ENCODE peak calls at places on chromosomes 11 and 22, in four cellular contexts. V, I, G and X are unnamed samples.

GRCh38 chr11:96990934-96991333 is 601.1 kb downstream of the JRKL start:
- DNase-seq in V (no peak), I (no peak), G (no peak), X (no peak)

GRCh38 chr11:6968816-6969215 is 42.6 kb downstream of the ZNF215 start:
- DNase-seq in V (no peak), I (peak; percentile 19), G (peak; percentile 81), X (no peak)

GRCh38 chr11:115206365-115207022 is 297.7 kb downstream of the CADM1 start:
- DNase-seq in V (no peak), I (no peak), G (no peak), X (no peak)

GRCh38 chr11:17513853-17514252 is 30.4 kb downstream of the USH1C start:
- DNase-seq in V (no peak), I (no peak), G (peak; percentile 47), X (no peak)

GRCh38 chr22:44888491-44888941 is 121.3 kb downstream of the PHF21B start:
- DNase-seq in V (no peak), I (no peak), G (no peak), X (no peak)

GRCh38 chr11:118581057-118581456 is 8.8 kb downstream of the ARCN1 start:
- DNase-seq in V (no peak), I (no peak), G (no peak), X (no peak)

GRCh38 chr22:36815558-36816337 is 1.1 kb downstream of the PVALB start:
- DNase-seq in V (no peak), I (no peak), G (no peak), X (no peak)

GRCh38 chr11:131473510-131473909 is 103.1 kb downstream of the NTM start:
- DNase-seq in V (no peak), I (no peak), G (no peak), X (no peak)

GRCh38 chr11:18692941-18693760 is 5.4 kb upstream of the TMEM86A start:
- DNase-seq in V (no peak), I (no peak), G (no peak), X (no peak)

GRCh38 chr11:61340985-61341384 is 8.0 kb downstream of the TKFC start:
- DNase-seq in V (no peak), I (no peak), G (no peak), X (no peak)

GRCh38 chr11:64564947-64565889 is 25.8 kb upstream of the SLC22A12 start:
- DNase-seq in V (peak; percentile 73), I (no peak), G (no peak), X (peak; percentile 17)

GRCh38 chr11:37616291-37616690 is 1018.3 kb upstream of the RAG2 start:
- DNase-seq in V (no peak), I (no peak), G (no peak), X (no peak)

GRCh38 chr22:21641417-21641794 is 696 bp upstream of the SDF2L1 start:
- DNase-seq in V (peak; percentile 79), I (peak; percentile 44), G (peak; percentile 74), X (no peak)

GRCh38 chr22:20247010-20247505 is 21.1 kb downstream of the RTN4R start:
- DNase-seq in V (no peak), I (no peak), G (no peak), X (no peak)

GRCh38 chr22:45235101-45235777 is 5.5 kb downstream of the KIAA0930 start:
- DNase-seq in V (no peak), I (no peak), G (no peak), X (peak; percentile 90)

GRCh38 chr22:38506118-38506962 is at the start of gene DDX17:
- DNase-seq in V (peak; percentile 98), I (peak; percentile 88), G (peak; percentile 98), X (peak; percentile 99)

GRCh38 chr11:126163074-126163700 is 48.3 kb downstream of the RPUSD4 start:
- DNase-seq in V (peak; percentile 83), I (peak; percentile 39), G (peak; percentile 98), X (no peak)

GRCh38 chr11:132728026-132728425 is 804.3 kb downstream of the OPCML start:
- DNase-seq in V (no peak), I (no peak), G (no peak), X (no peak)

GRCh38 chr11:122363306-122363705 is 247.3 kb upstream of the BLID start:
- DNase-seq in V (no peak), I (no peak), G (peak; percentile 66), X (no peak)

GRCh38 chr11:19080579-19080993 is 20.1 kb upstream of the MRGPRX2 start:
- DNase-seq in V (no peak), I (peak; percentile 95), G (peak; percentile 76), X (no peak)

GRCh38 chr22:49784987-49785614 is 42.6 kb downstream of the BRD1 start:
- DNase-seq in V (no peak), I (no peak), G (no peak), X (no peak)
- H3K36me3 ChIP-seq in V (no peaks in the 10 kb centered on the region), I (peaks cover 6% of the 10 kb centered on the region), G (no peaks in the 10 kb centered on the region), X (peaks cover 53% of the 10 kb centered on the region)

GRCh38 chr11:119803139-119803538 is 74.1 kb upstream of the NECTIN1 start:
- DNase-seq in V (no peak), I (no peak), G (no peak), X (no peak)
- TF ChIP-seq EZH2phosphoT487 in V (no peak), I (no peak), G (no peak), X (no peak)

GRCh38 chr22:35424081-35424480 is 24.1 kb downstream of the MCM5 start:
- DNase-seq in V (no peak), I (no peak), G (no peak), X (no peak)
- H3K36me3 ChIP-seq in V (no peaks in the 10 kb centered on the region), I (peaks cover 12% of the 10 kb centered on the region), G (no peaks in the 10 kb centered on the region), X (peaks cover 99% of the 10 kb centered on the region)

DNA sequence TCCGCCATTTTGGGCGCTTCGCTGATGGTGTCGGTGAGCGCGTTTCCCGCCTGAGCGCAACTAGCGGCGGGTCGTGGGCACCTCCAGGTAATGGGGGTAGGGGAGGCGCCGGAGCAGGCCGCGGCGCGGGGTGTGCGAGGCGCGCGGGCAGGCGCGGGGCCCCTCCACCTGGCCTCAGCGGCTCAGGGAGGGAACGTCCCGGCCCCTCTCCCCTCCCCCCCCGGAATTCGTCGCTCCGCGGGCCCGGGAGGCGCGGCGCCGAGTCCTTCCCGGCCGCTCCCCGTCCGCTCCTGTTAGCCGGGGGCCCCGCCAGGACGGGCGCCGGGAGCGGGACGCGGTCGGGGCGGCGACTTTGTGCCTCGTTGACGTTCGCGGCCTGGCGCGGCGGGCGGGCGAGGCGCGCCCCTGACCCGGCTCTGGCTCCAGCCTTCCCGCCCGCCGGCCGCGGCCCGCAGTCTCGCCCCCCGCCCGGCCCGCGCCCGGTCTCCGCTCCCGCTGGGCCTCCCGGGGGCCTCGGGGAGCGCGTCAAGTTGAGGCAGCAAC is at the start of gene PPP6R3:
- DNase-seq in V (no peak), I (no peak), G (peak; percentile 77), X (no peak)
- TF ChIP-seq EZH2phosphoT487 in V (no peak), I (no peak), G (no peak), X (no peak)

DNA sequence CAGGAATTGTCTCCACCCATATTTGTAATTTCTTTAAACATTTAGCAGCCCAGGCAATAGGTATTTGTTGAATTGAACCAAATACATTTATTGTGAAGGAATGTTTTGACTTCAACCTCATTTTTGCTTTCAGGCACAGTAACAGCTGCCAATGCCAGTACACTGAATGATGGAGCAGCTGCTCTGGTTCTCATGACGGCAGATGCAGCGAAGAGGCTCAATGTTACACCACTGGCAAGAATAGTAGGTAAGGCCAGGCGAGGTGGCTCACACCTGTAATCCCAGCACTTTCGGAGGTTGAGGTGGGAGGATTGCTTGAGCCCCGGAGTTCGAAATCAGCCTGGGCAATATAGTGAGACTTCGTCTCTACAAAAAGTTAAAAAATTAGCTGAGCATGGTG is 20.9 kb downstream of the ACAT1 start:
- DNase-seq in V (no peak), I (no peak), G (no peak), X (no peak)
- H3K36me3 ChIP-seq in V (peaks cover 5% of the 10 kb centered on the region), I (peaks cover 36% of the 10 kb centered on the region), G (peaks cover 67% of the 10 kb centered on the region), X (peaks cover 93% of the 10 kb centered on the region)

GRCh38 chr22:19206287-19206686 is 27.8 kb upstream of the SLC25A1 start:
- DNase-seq in V (no peak), I (no peak), G (no peak), X (no peak)

GRCh38 chr22:19204640-19205039 is 26.1 kb upstream of the SLC25A1 start:
- DNase-seq in V (no peak), I (no peak), G (no peak), X (no peak)

GRCh38 chr22:19201858-19202798 is 23.6 kb upstream of the SLC25A1 start:
- DNase-seq in V (no peak), I (no peak), G (no peak), X (no peak)

GRCh38 chr22:19201130-19201857 is 22.8 kb upstream of the SLC25A1 start:
- DNase-seq in V (no peak), I (no peak), G (no peak), X (no peak)

DNA sequence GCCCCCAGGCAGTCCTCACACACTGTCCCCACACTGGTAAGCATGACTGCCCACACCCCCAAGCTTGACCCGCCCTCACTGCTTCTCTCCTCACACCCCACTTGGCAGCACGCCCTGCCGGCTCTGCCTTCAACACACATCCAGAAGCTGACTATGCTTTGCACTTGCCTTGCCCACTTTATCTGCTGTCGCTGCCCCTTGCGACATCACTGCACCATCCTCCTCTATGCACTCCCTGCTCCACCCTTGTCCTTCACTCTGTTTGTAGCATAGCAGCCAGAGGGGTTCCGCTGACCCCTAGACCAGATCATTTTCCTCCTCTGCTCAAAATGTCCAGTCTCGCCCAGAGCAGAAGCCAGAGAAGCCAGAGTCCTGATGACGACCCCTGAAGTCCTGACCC is 25.3 kb upstream of the SLC25A1 start:
- DNase-seq in V (no peak), I (no peak), G (no peak), X (no peak)
- TF ChIP-seq EZH2phosphoT487 in V (no peak), I (no peak), G (no peak), X (no peak)